ENCODE peak calls at places on chromosomes 5 and 9, in four cellular contexts. One of them, this sample, is unnamed.
A peak's percentile ranks its signal among the peaks of the same experiment; 100 is the strongest.

GRCh38 chr9:110559869-110560268 is 19.7 kb downstream of the SVEP1 start:
- DNase-seq in Peyer's patch: no peak
- DNase-seq in effector CD4-positive, alpha-beta T cell: no peak
- DNase-seq in fibroblast of mammary gland: peak; percentile 64
- DNase-seq in this sample: no peak

GRCh38 chr9:114309096-114309495 is 13.8 kb upstream of the ORM1 start:
- DNase-seq in effector CD4-positive, alpha-beta T cell: no peak
- DNase-seq in fibroblast of mammary gland: no peak
- DNase-seq in Peyer's patch: no peak
- DNase-seq in this sample: no peak

GRCh38 chr9:107637421-107638420 is 148.2 kb upstream of the KLF4 start:
- DNase-seq in fibroblast of mammary gland: peak; percentile 96
- DNase-seq in Peyer's patch: peak; percentile 43
- DNase-seq in effector CD4-positive, alpha-beta T cell: no peak
- DNase-seq in this sample: peak; percentile 61

GRCh38 chr5:54608423-54609085 is 91.0 kb downstream of the SNX18 start:
- DNase-seq in effector CD4-positive, alpha-beta T cell: no peak
- DNase-seq in Peyer's patch: no peak
- DNase-seq in fibroblast of mammary gland: peak; percentile 17
- DNase-seq in this sample: no peak

GRCh38 chr5:103393131-103393754 is 134.7 kb downstream of the MACIR start:
- DNase-seq in effector CD4-positive, alpha-beta T cell: no peak
- DNase-seq in fibroblast of mammary gland: peak; percentile 27
- DNase-seq in Peyer's patch: no peak
- DNase-seq in this sample: no peak

GRCh38 chr5:84430863-84431663 is 46.4 kb upstream of the EDIL3 start:
- DNase-seq in fibroblast of mammary gland: no peak
- DNase-seq in Peyer's patch: no peak
- DNase-seq in effector CD4-positive, alpha-beta T cell: no peak
- DNase-seq in this sample: no peak

GRCh38 chr5:61301345-61301744 is 30.7 kb upstream of the ZSWIM6 start:
- DNase-seq in Peyer's patch: no peak
- DNase-seq in fibroblast of mammary gland: peak; percentile 76
- DNase-seq in effector CD4-positive, alpha-beta T cell: no peak
- DNase-seq in this sample: no peak

GRCh38 chr5:156169495-156169894 is 157.5 kb upstream of the SGCD start:
- DNase-seq in Peyer's patch: no peak
- DNase-seq in fibroblast of mammary gland: no peak
- DNase-seq in effector CD4-positive, alpha-beta T cell: no peak
- DNase-seq in this sample: no peak

GRCh38 chr5:134449167-134449566 is 37.5 kb upstream of the CDKN2AIPNL start:
- DNase-seq in effector CD4-positive, alpha-beta T cell: no peak
- DNase-seq in Peyer's patch: no peak
- DNase-seq in fibroblast of mammary gland: no peak
- DNase-seq in this sample: no peak

GRCh38 chr9:128276574-128277270 is 646 bp downstream of the SWI5 start:
- DNase-seq in fibroblast of mammary gland: peak; percentile 49
- DNase-seq in Peyer's patch: no peak
- DNase-seq in effector CD4-positive, alpha-beta T cell: no peak
- DNase-seq in this sample: peak; percentile 10

GRCh38 chr9:90921104-90921503 is 119.5 kb downstream of the SYK start:
- DNase-seq in Peyer's patch: no peak
- DNase-seq in effector CD4-positive, alpha-beta T cell: no peak
- DNase-seq in fibroblast of mammary gland: no peak
- DNase-seq in this sample: peak; percentile 97

GRCh38 chr5:120442694-120443093 is 21.4 kb upstream of the PRR16 start:
- DNase-seq in Peyer's patch: no peak
- DNase-seq in fibroblast of mammary gland: no peak
- DNase-seq in effector CD4-positive, alpha-beta T cell: no peak
- DNase-seq in this sample: no peak

GRCh38 chr5:122172207-122172606 is 42.9 kb downstream of the ZNF474 start:
- DNase-seq in fibroblast of mammary gland: peak; percentile 64
- DNase-seq in effector CD4-positive, alpha-beta T cell: no peak
- DNase-seq in Peyer's patch: no peak
- DNase-seq in this sample: no peak

GRCh38 chr5:159104058-159104651 is 4.4 kb upstream of the EBF1 start:
- DNase-seq in Peyer's patch: no peak
- DNase-seq in fibroblast of mammary gland: peak; percentile 46
- DNase-seq in effector CD4-positive, alpha-beta T cell: no peak
- DNase-seq in this sample: no peak